ENCODE peak calls at places on chromosomes 12 and 14, in ten cellular contexts. V, X, Z, H, B, F, P, N, W and T are unnamed samples.

GRCh38 chr12:124217508-124217981 is 77.3 kb upstream of the RFLNA start:
- DNase-seq in V (no peak), W (no peak), N (no peak), P (no peak), F (no peak), X (no peak), H (no peak), B (no peak), Z (no peak), T (no peak)

GRCh38 chr14:89617471-89618291 is 200.6 kb upstream of the FOXN3 start:
- DNase-seq in H (no peak), Z (peak), P (peak), F (no peak), B (no peak), X (peak), W (peak), N (peak), V (peak), T (no peak)

GRCh38 chr12:122966743-122967058 is 438 bp upstream of the ABCB9 start:
- DNase-seq in P (no peak), N (no peak), W (no peak), Z (no peak), H (no peak), X (no peak), V (no peak), B (no peak), F (no peak), T (no peak)

GRCh38 chr12:26847431-26847830 is 14.4 kb upstream of the ITPR2 start:
- DNase-seq in W (no peak), H (no peak), V (no peak), B (no peak), P (no peak), Z (no peak), N (no peak), X (no peak), F (no peak), T (no peak)

GRCh38 chr12:54428050-54429013 is 9.3 kb upstream of the ITGA5 start:
- DNase-seq in Z (no peak), X (no peak), W (peak), B (no peak), V (no peak), F (no peak), H (peak), P (no peak), N (peak), T (no peak)

GRCh38 chr14:65961004-65961403 is 525.2 kb upstream of the CCDC196 start:
- DNase-seq in X (peak), B (no peak), V (peak), N (peak), F (no peak), P (peak), H (no peak), Z (peak), W (peak), T (no peak)

GRCh38 chr14:50116986-50117385 is 614 bp upstream of the VCPKMT start:
- DNase-seq in W (no peak), X (no peak), V (no peak), B (no peak), P (no peak), N (no peak), Z (no peak), H (no peak), F (no peak), T (no peak)

GRCh38 chr12:50205648-50206047 is 38.5 kb upstream of the CERS5 start:
- DNase-seq in H (no peak), F (no peak), B (no peak), N (no peak), Z (no peak), P (no peak), X (no peak), W (no peak), V (no peak), T (no peak)

DNA sequence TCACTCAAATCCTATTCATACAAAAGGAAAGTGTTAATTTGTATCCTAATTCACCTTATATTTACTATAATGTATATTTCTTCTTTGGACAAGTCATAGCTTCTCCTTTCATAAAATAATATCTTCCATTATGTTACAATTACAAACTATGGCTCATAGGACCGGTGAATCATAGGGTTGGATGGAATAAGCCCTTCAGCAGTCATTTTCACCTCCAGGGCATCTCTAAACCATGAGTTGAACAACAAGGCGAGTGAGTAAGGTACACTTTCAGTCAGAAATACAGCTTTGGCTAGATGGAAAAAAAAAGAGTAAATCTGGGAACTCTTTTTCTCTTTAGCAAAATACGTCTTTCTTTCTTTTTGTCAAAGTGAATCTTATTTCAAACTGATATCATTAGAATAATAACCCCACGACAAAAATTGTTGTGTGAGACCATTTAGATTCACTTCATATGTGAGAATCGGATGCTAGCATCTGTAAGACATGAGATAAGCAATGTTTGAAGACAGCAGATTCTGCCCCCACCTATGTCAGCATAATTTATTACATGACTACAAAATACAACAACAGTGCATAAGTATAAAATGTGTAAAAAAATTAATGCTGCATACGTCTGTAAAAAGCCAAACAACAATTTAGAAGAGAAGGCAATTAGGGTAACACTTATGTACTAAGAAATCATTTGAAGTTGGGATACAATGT is 184.4 kb upstream of the SLC38A2 start:
- DNase-seq in P (no peak), B (peak), N (peak), V (no peak), W (no peak), H (no peak), F (no peak), X (no peak), Z (no peak), T (no peak)
- TF ChIP-seq CTCF in P (no peak), B (no peak), N (no peak), V (no peak), W (no peak), H (no peak), F (no peak), X (no peak), Z (no peak), T (no peak)

GRCh38 chr12:39621670-39622069 is 2.1 kb upstream of the ABCD2 start:
- DNase-seq in Z (no peak), W (no peak), N (no peak), V (no peak), P (no peak), X (no peak), B (no peak), H (no peak), F (no peak), T (no peak)

GRCh38 chr12:39620664-39621658 is 1.4 kb upstream of the ABCD2 start:
- DNase-seq in V (no peak), B (no peak), N (no peak), F (no peak), Z (peak), W (no peak), H (no peak), P (no peak), X (no peak), T (no peak)

GRCh38 chr12:39618701-39619100 is 902 bp downstream of the ABCD2 start:
- DNase-seq in Z (no peak), X (no peak), F (no peak), N (no peak), V (no peak), B (no peak), W (no peak), H (no peak), P (no peak), T (no peak)

GRCh38 chr12:39619316-39619659 is 315 bp downstream of the ABCD2 start:
- DNase-seq in V (no peak), X (no peak), F (no peak), Z (no peak), N (no peak), W (no peak), P (no peak), B (no peak), H (no peak), T (no peak)

DNA sequence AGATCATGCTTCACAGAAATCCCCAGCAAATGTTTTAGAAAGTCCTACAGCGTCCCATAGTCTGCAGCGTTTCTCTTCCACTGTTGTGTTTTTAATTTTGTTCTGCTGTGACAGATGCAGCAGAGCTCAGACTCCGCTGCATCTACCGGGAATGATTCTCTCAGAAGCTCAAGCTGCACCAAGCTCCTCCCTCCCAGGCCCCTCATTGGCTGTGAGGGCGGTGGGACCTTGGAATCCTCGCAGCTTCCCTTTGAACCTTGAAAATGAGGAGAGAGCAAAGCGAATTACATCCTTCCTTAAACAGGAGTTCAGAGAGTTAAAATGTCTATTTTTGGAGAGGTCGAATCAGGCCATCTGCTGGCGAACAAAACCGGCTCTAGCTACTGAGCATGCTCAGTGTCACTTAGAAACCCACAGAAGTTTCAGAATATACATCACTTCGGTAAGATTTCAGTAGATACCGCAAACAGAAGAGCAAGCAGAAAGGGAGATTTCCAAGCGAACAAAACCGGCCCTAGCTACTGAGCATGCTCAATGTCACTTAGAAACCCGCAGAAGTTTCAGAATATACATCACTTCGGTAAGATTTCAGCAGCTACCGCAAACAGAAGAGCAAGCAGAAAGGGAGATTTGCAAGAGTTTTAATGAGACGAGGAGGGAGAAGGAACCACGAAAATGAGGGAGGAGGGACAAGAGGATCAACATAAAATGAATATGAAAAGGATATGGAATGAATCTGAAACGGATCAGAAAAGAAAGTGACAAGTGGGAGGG is at the start of gene ABCD2:
- DNase-seq in Z (peak), P (peak), H (no peak), V (peak), F (peak), N (peak), B (peak), X (peak), W (peak), T (peak)
- TF ChIP-seq CTCF in Z (peak), P (no peak), H (peak), V (peak), F (no peak), N (peak), B (peak), X (no peak), W (no peak), T (peak)

DNA sequence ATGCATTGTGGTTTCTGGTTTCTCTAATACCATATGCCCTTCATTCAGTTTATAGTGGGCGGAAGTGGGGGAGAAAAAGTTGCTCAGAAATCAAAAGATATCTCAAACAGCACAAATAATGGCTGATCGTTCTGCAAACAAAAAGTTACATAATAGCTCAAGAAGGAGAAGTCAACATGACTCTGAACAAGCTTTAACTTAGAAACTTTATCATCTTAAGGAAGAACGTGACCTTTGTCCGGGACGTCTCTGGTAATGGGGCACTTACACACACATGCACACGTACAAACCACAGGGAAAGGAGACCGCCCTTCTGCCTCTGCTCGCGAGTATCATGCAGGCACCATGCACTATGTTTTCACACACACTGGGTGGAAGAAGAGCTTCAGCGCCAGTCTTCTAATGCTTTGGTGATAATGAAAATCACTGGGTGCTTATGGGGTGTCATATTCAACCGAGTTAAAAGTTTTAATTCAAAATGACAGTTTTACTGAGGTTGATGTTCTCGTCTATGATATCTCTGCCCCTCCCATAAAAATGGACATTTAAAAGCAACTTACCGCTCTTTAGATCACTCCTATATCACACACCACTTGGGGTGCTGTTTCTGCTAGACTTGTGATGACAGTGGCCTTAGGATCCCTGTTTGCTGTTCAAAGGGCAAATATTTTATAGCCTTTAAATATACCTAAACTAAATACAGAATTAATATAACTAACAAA is 4.7 kb downstream of the FOS start:
- DNase-seq in V (no peak), F (no peak), X (peak), B (no peak), N (no peak), Z (peak), P (no peak), H (no peak), W (no peak), T (no peak)
- TF ChIP-seq CTCF in V (no peak), F (no peak), X (no peak), B (no peak), N (peak), Z (peak), P (peak), H (peak), W (no peak), T (peak)

DNA sequence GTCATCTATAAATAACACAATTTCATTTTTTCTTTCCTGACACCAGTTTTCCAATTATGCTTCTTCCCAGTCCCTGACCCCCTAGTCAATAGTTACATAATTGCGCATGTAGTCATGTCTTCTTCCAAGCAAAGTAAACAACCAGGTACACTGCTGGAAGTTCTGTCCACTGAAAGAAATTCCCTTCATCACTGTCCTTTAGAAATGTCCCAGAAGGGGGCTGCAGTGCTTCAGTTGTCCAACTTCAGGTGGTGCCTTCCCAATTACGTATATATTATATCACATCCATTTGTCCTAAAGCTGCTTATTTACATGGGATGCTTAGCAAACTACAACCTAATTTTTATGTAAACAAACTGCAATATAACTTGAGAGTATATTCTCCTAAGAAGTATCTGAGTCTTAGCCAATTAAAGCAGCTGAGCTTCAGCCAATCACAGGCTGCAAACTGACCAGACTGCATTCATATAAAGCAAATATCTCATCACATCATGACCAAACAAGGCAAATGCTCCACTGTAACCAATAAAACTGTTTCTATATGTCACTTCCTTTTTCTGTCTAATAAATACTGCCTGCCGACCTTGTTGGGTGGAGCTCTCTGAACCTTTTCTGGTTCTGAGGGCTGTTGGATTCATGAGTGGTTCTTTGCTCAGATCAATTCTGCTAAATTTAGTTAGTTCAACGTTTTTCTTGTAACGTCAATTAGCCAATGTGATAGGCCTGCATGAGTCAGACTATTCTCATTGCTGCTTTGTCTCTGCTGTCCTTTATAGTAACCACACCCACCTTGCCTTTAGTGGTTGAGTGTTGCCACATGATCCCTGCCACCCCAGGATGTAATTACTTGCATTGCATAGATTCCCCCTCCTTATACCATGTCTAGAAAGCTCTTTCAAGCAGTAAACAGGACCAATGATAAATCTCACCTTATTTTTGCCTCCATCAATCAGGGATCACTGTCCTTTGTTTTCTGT is 239.3 kb downstream of the ALG10B start:
- DNase-seq in Z (no peak), X (no peak), B (no peak), N (peak), P (no peak), F (no peak), V (no peak), H (no peak), W (no peak), T (no peak)
- TF ChIP-seq CTCF in Z (no peak), X (no peak), B (no peak), N (no peak), P (no peak), F (no peak), V (no peak), H (no peak), W (no peak), T (no peak)

DNA sequence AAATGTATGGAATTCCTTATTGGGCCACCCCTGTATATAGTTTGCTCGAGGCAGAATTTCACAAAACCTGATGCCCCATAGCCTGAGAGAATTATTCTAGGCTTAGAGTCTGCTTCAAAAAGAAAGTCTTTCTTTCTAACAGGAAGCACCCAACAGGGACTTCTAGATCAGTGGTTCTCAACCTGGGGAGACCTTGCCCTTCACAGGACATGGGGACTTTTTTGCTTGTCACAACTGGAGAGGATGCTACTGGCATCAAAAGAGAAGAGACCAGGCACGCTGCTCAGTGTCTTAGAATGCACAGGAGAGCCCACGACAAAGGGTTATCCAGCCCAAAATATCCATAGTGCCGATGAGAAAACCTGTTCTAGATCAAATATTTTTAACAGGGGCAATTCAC is 18.9 kb downstream of the WSB2 start:
- DNase-seq in B (no peak), Z (no peak), X (no peak), W (no peak), N (no peak), H (no peak), V (no peak), P (no peak), F (no peak), T (no peak)
- TF ChIP-seq CTCF in B (no peak), Z (no peak), X (no peak), W (no peak), N (no peak), H (no peak), V (no peak), P (no peak), F (no peak), T (no peak)

DNA sequence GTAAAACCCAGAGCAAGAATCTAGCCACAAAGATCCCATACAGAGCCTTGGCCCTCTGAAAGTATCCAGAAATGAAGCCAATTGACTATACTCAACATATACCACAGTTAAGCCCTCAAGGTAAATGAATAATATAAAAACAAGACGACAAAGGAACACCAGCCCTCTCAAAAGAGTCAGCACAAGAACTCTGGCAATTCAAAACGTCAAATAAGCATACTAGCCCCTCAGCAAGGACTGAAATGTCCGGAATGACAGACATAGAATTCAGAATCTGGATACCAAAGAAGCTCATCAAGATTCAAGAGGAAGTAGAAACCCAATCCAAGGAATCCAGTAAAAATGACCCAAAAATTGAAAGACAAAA is 49.9 kb downstream of the GTF2A1 start:
- DNase-seq in V (no peak), H (no peak), F (no peak), X (no peak), B (no peak), Z (no peak), W (no peak), P (no peak), N (no peak), T (no peak)
- TF ChIP-seq CTCF in V (no peak), H (peak), F (no peak), X (peak), B (no peak), Z (no peak), W (peak), P (no peak), N (no peak), T (no peak)

GRCh38 chr12:45122776-45123380 is 72.0 kb upstream of the DBX2 start:
- DNase-seq in X (no peak), B (no peak), H (no peak), W (peak), V (no peak), F (no peak), Z (no peak), N (peak), P (no peak), T (no peak)
- TF ChIP-seq CTCF in X (no peak), B (peak), H (peak), W (no peak), V (peak), F (no peak), Z (no peak), N (peak), P (peak), T (peak)

DNA sequence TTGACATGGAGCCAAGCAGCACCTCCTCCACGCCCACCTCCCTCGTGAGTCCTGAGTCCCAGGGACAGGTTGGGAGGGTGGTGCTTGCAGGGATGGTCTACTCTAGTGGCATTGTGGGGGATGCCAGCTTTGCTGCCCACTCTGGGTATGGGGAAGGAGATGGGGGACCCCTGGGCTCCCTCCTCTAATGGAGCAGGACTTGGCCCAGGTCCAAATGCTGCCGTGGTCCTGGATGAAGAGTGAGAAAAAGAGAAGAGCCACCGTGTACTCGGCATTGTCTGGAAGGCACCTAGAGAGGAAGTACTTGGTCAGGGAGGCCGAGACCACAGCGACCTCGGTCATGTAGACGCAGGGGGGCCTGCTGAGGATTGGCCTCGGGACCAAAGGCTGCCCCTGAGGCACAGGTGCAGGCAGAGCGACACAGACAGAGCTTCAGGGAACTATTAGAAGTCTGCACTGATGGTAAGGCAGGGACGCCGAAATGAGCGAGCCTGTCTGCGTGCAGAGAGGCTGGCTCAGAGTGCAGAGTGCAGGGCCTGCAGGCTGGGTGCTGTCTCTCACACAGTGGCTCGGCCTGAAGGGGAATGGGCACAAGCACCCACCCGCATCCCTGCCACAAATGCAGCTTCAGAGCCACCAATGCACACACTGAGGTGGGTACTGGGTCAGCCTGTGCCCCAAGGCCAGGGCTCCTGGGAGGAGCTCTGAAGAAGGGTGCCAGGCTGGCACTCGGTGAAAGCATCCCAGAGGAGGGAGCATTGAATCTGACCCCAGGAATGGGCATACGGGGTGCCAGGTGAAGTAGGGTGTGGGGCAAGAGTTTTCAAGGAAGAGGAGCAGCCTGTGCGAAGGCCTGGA is 17.4 kb downstream of the NGB start:
- DNase-seq in W (no peak), N (no peak), V (no peak), Z (no peak), F (no peak), B (no peak), P (no peak), H (no peak), X (no peak), T (no peak)
- TF ChIP-seq CTCF in W (no peak), N (no peak), V (no peak), Z (no peak), F (no peak), B (no peak), P (no peak), H (no peak), X (no peak), T (no peak)